ENCODE peak calls at places on chromosomes 7 and 10, in four cellular contexts. One of them, this sample, is unnamed.

GRCh38 chr7:116180302-116180701 is 30.0 kb upstream of the TES start:
- DNase-seq in retinal pigment epithelial cell: no peak
- DNase-seq in upper lobe of left lung: no peak
- DNase-seq in prostate gland: peak; percentile 21
- DNase-seq in this sample: no peak

GRCh38 chr10:52949899-52950298 is 177.3 kb upstream of the MBL2 start:
- DNase-seq in retinal pigment epithelial cell: no peak
- DNase-seq in upper lobe of left lung: no peak
- DNase-seq in prostate gland: no peak
- DNase-seq in this sample: no peak

GRCh38 chr10:12481956-12482355 is 132.6 kb downstream of the CAMK1D start:
- DNase-seq in retinal pigment epithelial cell: no peak
- DNase-seq in upper lobe of left lung: no peak
- DNase-seq in prostate gland: no peak
- DNase-seq in this sample: no peak

GRCh38 chr10:125060486-125060850 is 99.9 kb downstream of the CTBP2 start:
- DNase-seq in retinal pigment epithelial cell: peak; percentile 29
- DNase-seq in upper lobe of left lung: no peak
- DNase-seq in prostate gland: peak; percentile 33
- DNase-seq in this sample: no peak

GRCh38 chr10:3714957-3715356 is 70.1 kb downstream of the KLF6 start:
- DNase-seq in retinal pigment epithelial cell: no peak
- DNase-seq in upper lobe of left lung: no peak
- DNase-seq in prostate gland: no peak
- DNase-seq in this sample: no peak

GRCh38 chr10:78335371-78335690 is 301.7 kb downstream of the RPS24 start:
- DNase-seq in retinal pigment epithelial cell: no peak
- DNase-seq in upper lobe of left lung: no peak
- DNase-seq in prostate gland: no peak
- DNase-seq in this sample: no peak

GRCh38 chr7:43439631-43440401 is 143.1 kb upstream of the STK17A start:
- DNase-seq in retinal pigment epithelial cell: no peak
- DNase-seq in upper lobe of left lung: no peak
- DNase-seq in prostate gland: no peak
- DNase-seq in this sample: no peak

GRCh38 chr7:7934127-7934526 is 34.5 kb upstream of the GLCCI1 start:
- DNase-seq in retinal pigment epithelial cell: no peak
- DNase-seq in upper lobe of left lung: no peak
- DNase-seq in prostate gland: no peak
- DNase-seq in this sample: no peak

GRCh38 chr10:112732277-112732891 is 217.7 kb upstream of the TCF7L2 start:
- DNase-seq in retinal pigment epithelial cell: no peak
- DNase-seq in upper lobe of left lung: no peak
- DNase-seq in prostate gland: no peak
- DNase-seq in this sample: no peak

GRCh38 chr10:37379991-37380390 is 254.6 kb downstream of the ANKRD30A start:
- DNase-seq in retinal pigment epithelial cell: no peak
- DNase-seq in upper lobe of left lung: no peak
- DNase-seq in prostate gland: no peak
- DNase-seq in this sample: no peak

GRCh38 chr10:96014473-96015102 is 28.8 kb upstream of the CCNJ start:
- DNase-seq in retinal pigment epithelial cell: no peak
- DNase-seq in upper lobe of left lung: no peak
- DNase-seq in prostate gland: no peak
- DNase-seq in this sample: no peak

GRCh38 chr7:12550956-12551355 is 19.6 kb upstream of the SCIN start:
- DNase-seq in retinal pigment epithelial cell: no peak
- DNase-seq in upper lobe of left lung: no peak
- DNase-seq in prostate gland: no peak
- DNase-seq in this sample: no peak

GRCh38 chr10:91742189-91742588 is 56.0 kb upstream of the TNKS2 start:
- DNase-seq in retinal pigment epithelial cell: no peak
- DNase-seq in upper lobe of left lung: no peak
- DNase-seq in prostate gland: no peak
- DNase-seq in this sample: no peak

GRCh38 chr10:91743460-91743859 is 54.8 kb upstream of the TNKS2 start:
- DNase-seq in retinal pigment epithelial cell: no peak
- DNase-seq in upper lobe of left lung: no peak
- DNase-seq in prostate gland: no peak
- DNase-seq in this sample: no peak

GRCh38 chr10:91740353-91740924 is 57.8 kb upstream of the TNKS2 start:
- DNase-seq in retinal pigment epithelial cell: no peak
- DNase-seq in upper lobe of left lung: peak; percentile 50
- DNase-seq in prostate gland: no peak
- DNase-seq in this sample: no peak

GRCh38 chr10:91745086-91745831 is 53.0 kb upstream of the TNKS2 start:
- DNase-seq in retinal pigment epithelial cell: no peak
- DNase-seq in upper lobe of left lung: no peak
- DNase-seq in prostate gland: no peak
- DNase-seq in this sample: no peak
- TF ChIP-seq CTCF in retinal pigment epithelial cell: peak; percentile 51
- TF ChIP-seq CTCF in upper lobe of left lung: peak; percentile 12
- TF ChIP-seq CTCF in prostate gland: peak; percentile 32
- TF ChIP-seq CTCF in this sample: peak; percentile 47

DNA sequence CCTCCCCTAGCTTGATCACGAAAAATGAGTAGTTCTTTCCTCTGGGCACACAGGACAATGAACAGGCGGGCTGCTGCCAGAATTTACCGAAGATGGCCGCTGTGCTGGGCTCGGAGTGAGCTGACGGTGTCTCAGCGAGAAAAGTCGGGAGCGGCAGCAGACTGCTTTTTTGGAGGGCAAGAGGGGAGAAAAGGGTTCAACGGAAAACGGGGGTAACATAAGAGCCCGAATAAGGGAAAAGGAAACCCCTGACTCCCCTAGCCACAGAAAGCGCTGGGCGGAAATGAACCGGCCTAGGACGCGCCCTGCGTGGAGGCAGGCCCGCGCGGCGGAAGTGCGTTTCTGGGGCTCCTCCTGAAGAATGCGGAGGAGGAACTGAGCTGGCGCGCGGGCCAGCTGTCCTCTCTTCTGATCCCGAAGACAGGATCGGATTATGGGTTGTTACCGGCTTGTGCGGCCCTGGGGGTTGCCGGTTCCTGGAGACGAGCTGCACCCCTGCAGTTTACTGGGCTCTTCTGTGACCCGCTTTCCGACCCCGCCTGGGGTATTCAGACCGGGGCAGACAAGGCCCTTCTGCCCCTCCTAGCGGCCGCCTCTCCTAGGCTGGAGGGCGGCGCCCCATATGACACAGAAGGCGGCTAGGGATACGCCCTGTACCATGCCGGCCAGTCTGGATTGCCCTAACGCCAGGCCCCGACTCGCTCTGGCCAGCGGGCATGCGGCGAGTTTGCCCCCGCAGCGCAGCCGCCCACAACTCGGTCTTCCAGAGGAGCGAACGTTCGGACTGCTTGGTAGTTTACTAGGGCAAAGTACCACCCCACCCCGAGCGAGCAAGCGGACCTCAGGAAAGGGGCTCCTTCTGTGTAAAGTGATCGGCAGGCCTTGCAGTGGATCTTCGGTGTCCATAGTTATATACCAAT is 30.1 kb upstream of the KMT2E start:
- DNase-seq in retinal pigment epithelial cell: peak; percentile 52
- DNase-seq in upper lobe of left lung: peak; percentile 96
- DNase-seq in prostate gland: peak; percentile 86
- DNase-seq in this sample: peak; percentile 79
- TF ChIP-seq CTCF in retinal pigment epithelial cell: peak; percentile 52
- TF ChIP-seq CTCF in upper lobe of left lung: peak; percentile 83
- TF ChIP-seq CTCF in prostate gland: peak; percentile 79
- TF ChIP-seq CTCF in this sample: peak; percentile 59

GRCh38 chr10:79375321-79376077 is 28.2 kb downstream of the PPIF start:
- DNase-seq in retinal pigment epithelial cell: no peak
- DNase-seq in upper lobe of left lung: no peak
- DNase-seq in prostate gland: no peak
- DNase-seq in this sample: peak; percentile 63

GRCh38 chr10:79376751-79377556 is 29.7 kb downstream of the PPIF start:
- DNase-seq in retinal pigment epithelial cell: no peak
- DNase-seq in upper lobe of left lung: no peak
- DNase-seq in prostate gland: no peak
- DNase-seq in this sample: peak; percentile 62

GRCh38 chr10:79376078-79376628 is 28.9 kb downstream of the PPIF start:
- DNase-seq in retinal pigment epithelial cell: no peak
- DNase-seq in upper lobe of left lung: no peak
- DNase-seq in prostate gland: no peak
- DNase-seq in this sample: peak; percentile 40

GRCh38 chr10:79374312-79375191 is 27.3 kb downstream of the PPIF start:
- DNase-seq in retinal pigment epithelial cell: peak; percentile 8
- DNase-seq in upper lobe of left lung: no peak
- DNase-seq in prostate gland: peak; percentile 64
- DNase-seq in this sample: peak; percentile 87

GRCh38 chr10:79372871-79373270 is 25.6 kb downstream of the PPIF start:
- DNase-seq in retinal pigment epithelial cell: no peak
- DNase-seq in upper lobe of left lung: no peak
- DNase-seq in prostate gland: no peak
- DNase-seq in this sample: no peak
- TF ChIP-seq CTCF in retinal pigment epithelial cell: no peak
- TF ChIP-seq CTCF in upper lobe of left lung: no peak
- TF ChIP-seq CTCF in prostate gland: no peak
- TF ChIP-seq CTCF in this sample: no peak

GRCh38 chr10:71888248-71888622 is 37.2 kb upstream of the PSAP start:
- DNase-seq in retinal pigment epithelial cell: no peak
- DNase-seq in upper lobe of left lung: no peak
- DNase-seq in prostate gland: no peak
- DNase-seq in this sample: no peak

GRCh38 chr10:71887767-71888166 is 36.7 kb upstream of the PSAP start:
- DNase-seq in retinal pigment epithelial cell: no peak
- DNase-seq in upper lobe of left lung: no peak
- DNase-seq in prostate gland: no peak
- DNase-seq in this sample: no peak

GRCh38 chr10:71889388-71889987 is 38.4 kb upstream of the PSAP start:
- DNase-seq in retinal pigment epithelial cell: no peak
- DNase-seq in upper lobe of left lung: no peak
- DNase-seq in prostate gland: no peak
- DNase-seq in this sample: no peak

GRCh38 chr10:71891437-71891836 is 40.4 kb upstream of the PSAP start:
- DNase-seq in retinal pigment epithelial cell: no peak
- DNase-seq in upper lobe of left lung: peak; percentile 52
- DNase-seq in prostate gland: no peak
- DNase-seq in this sample: no peak

DNA sequence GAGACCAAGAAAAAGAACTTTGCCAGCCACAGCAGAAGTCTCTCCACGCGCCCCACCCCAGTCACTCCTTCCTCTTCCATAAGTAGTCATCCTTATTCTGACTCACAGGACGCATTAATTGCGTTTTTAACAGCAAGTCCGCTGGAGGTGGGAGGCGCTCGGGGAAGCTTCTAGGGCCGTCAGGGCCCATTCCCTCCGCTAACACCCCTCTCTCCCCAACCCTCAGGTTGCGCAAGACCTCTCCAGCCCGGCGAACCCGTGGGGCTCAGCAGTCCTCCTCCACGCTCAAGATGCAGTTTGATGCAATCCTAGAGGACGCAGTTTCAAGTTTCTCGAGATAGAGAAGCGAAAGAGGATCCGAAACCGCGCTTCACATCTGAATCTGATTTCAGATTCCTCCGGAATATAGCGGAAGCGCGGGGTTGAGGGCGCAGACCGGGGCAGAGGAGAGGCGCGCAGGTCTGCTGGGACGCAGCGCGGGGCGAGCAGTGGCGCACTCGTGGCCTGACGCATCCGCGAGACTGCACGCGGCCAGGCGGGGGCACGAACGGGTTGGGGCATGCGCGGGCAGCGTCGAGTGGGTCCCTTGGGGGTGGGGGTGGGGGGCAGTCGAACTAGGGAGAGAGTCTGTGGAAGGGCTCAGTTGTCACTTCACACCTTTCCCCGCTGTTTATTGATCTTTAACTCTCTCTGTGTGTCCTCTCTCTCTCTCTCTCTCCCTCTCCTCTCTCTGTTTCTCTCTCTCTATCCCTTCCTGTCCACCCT is 37.8 kb upstream of the PSAP start:
- DNase-seq in retinal pigment epithelial cell: peak; percentile 61
- DNase-seq in upper lobe of left lung: peak; percentile 95
- DNase-seq in prostate gland: peak; percentile 34
- DNase-seq in this sample: no peak
- TF ChIP-seq CTCF in retinal pigment epithelial cell: no peak
- TF ChIP-seq CTCF in upper lobe of left lung: peak; percentile 10
- TF ChIP-seq CTCF in prostate gland: no peak
- TF ChIP-seq CTCF in this sample: no peak

GRCh38 chr7:17640730-17641377 is 299.4 kb downstream of the SNX13 start:
- DNase-seq in retinal pigment epithelial cell: no peak
- DNase-seq in upper lobe of left lung: no peak
- DNase-seq in prostate gland: no peak
- DNase-seq in this sample: no peak
- TF ChIP-seq CTCF in retinal pigment epithelial cell: peak; percentile 71
- TF ChIP-seq CTCF in upper lobe of left lung: peak; percentile 57
- TF ChIP-seq CTCF in prostate gland: no peak
- TF ChIP-seq CTCF in this sample: peak; percentile 80